ENCODE peak calls at places on chromosomes 2 and 18, in seven cellular contexts. D, A, Q, P, N, V and H are unnamed samples.

GRCh38 chr2:64652231-64653173 is 1.2 kb downstream of the SERTAD2 start:
- DNase-seq in A (no peak), V (no peak), P (peak), D (no peak), N (no peak), Q (no peak), H (peak)

GRCh38 chr2:80549901-80550300 is 245.3 kb upstream of the LRRTM1 start:
- DNase-seq in A (no peak), V (no peak), D (no peak), P (no peak), Q (no peak), N (no peak), H (no peak)

GRCh38 chr2:72924353-72925240 is 7.3 kb downstream of the EMX1 start:
- DNase-seq in A (no peak), D (no peak), Q (no peak), N (no peak), P (no peak), V (no peak), H (no peak)

GRCh38 chr18:79569720-79570119 is 109.9 kb upstream of the CTDP1 start:
- DNase-seq in N (no peak), D (no peak), Q (no peak), P (no peak), V (no peak), A (no peak), H (no peak)

GRCh38 chr18:8870528-8870927 is 165.2 kb downstream of the MTCL1 start:
- DNase-seq in Q (peak), D (no peak), N (no peak), A (no peak), V (no peak), P (peak), H (no peak)

GRCh38 chr2:66441651-66442365 is 6.9 kb downstream of the MEIS1 start:
- DNase-seq in P (no peak), V (no peak), A (no peak), Q (no peak), D (no peak), N (no peak), H (no peak)

GRCh38 chr2:109450574-109451265 is 163.0 kb downstream of the SEPTIN10 start:
- DNase-seq in N (no peak), Q (peak), P (peak), V (no peak), D (no peak), A (no peak), H (no peak)

GRCh38 chr2:219198974-219199373 is 7.6 kb upstream of the ZFAND2B start:
- DNase-seq in N (no peak), A (no peak), P (no peak), D (no peak), V (no peak), Q (no peak), H (no peak)

GRCh38 chr2:15714002-15714401 is 122.3 kb downstream of the DDX1 start:
- DNase-seq in N (no peak), Q (no peak), D (no peak), A (no peak), P (no peak), V (no peak), H (no peak)

GRCh38 chr2:176758426-176758825 is 454.2 kb upstream of the HNRNPA3 start:
- DNase-seq in N (no peak), P (no peak), A (no peak), V (no peak), D (no peak), Q (no peak), H (no peak)

GRCh38 chr2:177169810-177170514 is 42.6 kb upstream of the HNRNPA3 start:
- DNase-seq in P (peak), V (no peak), Q (peak), N (peak), A (no peak), D (peak), H (no peak)

GRCh38 chr2:228642861-228643260 is 461.4 kb upstream of the SPHKAP start:
- DNase-seq in V (no peak), N (no peak), P (no peak), A (no peak), Q (no peak), D (no peak), H (no peak)

GRCh38 chr2:55431982-55432627 is 12.4 kb upstream of the CCDC88A start:
- DNase-seq in A (no peak), Q (peak), V (peak), N (no peak), D (no peak), P (no peak), H (peak)

GRCh38 chr2:20536619-20537422 is 89.9 kb downstream of the RHOB start:
- DNase-seq in N (no peak), P (no peak), A (no peak), Q (peak), V (no peak), D (no peak), H (no peak)

GRCh38 chr2:115171751-115172150 is 729.3 kb downstream of the DPP10 start:
- DNase-seq in Q (no peak), N (no peak), P (no peak), D (no peak), V (no peak), A (no peak), H (no peak)

GRCh38 chr2:85584354-85584856 is at the start of gene VAMP5:
- DNase-seq in P (no peak), D (no peak), A (no peak), V (no peak), Q (no peak), N (no peak), H (no peak)

GRCh38 chr2:121530563-121531334 is at the start of gene RNU4ATAC:
- DNase-seq in P (peak), A (peak), V (peak), D (peak), N (peak), Q (peak), H (peak)

GRCh38 chr2:41020318-41020717 is 568.4 kb upstream of the SLC8A1 start:
- DNase-seq in D (no peak), V (no peak), P (no peak), Q (no peak), N (no peak), A (no peak), H (no peak)

GRCh38 chr2:53253244-53253643 is 514.4 kb upstream of the CHAC2 start:
- DNase-seq in D (no peak), Q (no peak), V (no peak), A (no peak), P (no peak), N (no peak), H (no peak)

GRCh38 chr2:155643056-155643775 is 689.3 kb downstream of the NR4A2 start:
- DNase-seq in A (no peak), Q (no peak), D (no peak), P (no peak), V (no peak), N (no peak), H (no peak)

GRCh38 chr18:76436342-76436741 is 58.7 kb downstream of the ZNF516 start:
- DNase-seq in A (no peak), N (no peak), D (no peak), V (no peak), Q (no peak), P (no peak), H (no peak)

GRCh38 chr2:8710951-8711350 is 29.1 kb downstream of the ID2 start:
- DNase-seq in D (no peak), V (no peak), A (no peak), Q (no peak), N (no peak), P (no peak), H (no peak)

GRCh38 chr18:43061318-43061717 is 54.2 kb downstream of the RIT2 start:
- DNase-seq in P (no peak), N (no peak), V (no peak), Q (no peak), D (no peak), A (no peak), H (no peak)

GRCh38 chr2:20990446-20990988 is 53.4 kb downstream of the APOB start:
- DNase-seq in D (no peak), P (no peak), A (no peak), V (no peak), Q (no peak), N (peak), H (no peak)

GRCh38 chr2:99543247-99543646 is 53.4 kb upstream of the REV1 start:
- DNase-seq in D (no peak), Q (no peak), V (no peak), A (no peak), N (no peak), P (no peak), H (no peak)

GRCh38 chr2:121689356-121689755 is 40.1 kb upstream of the CLASP1 start:
- DNase-seq in V (no peak), D (no peak), Q (no peak), P (peak), A (no peak), N (no peak), H (peak)

GRCh38 chr2:20638014-20638413 is 12.9 kb downstream of the HS1BP3 start:
- DNase-seq in V (no peak), N (no peak), D (no peak), Q (no peak), A (no peak), P (no peak), H (no peak)

GRCh38 chr18:6145645-6146308 is 250.5 kb upstream of the TMEM200C start:
- DNase-seq in V (no peak), Q (no peak), N (no peak), P (no peak), D (no peak), A (no peak), H (no peak)

GRCh38 chr2:86243272-86243671 is 44.0 kb downstream of the MRPL35 start:
- DNase-seq in N (no peak), V (no peak), Q (no peak), P (no peak), D (no peak), A (no peak), H (no peak)

GRCh38 chr2:150466770-150467640 is 20.5 kb downstream of the RND3 start:
- DNase-seq in V (no peak), Q (no peak), N (no peak), D (no peak), A (no peak), P (no peak), H (peak)

GRCh38 chr2:222477962-222478608 is 53.7 kb downstream of the SGPP2 start:
- DNase-seq in Q (no peak), N (no peak), P (no peak), A (no peak), V (no peak), D (no peak), H (no peak)

GRCh38 chr18:13378150-13378549 is 159.6 kb downstream of the LDLRAD4 start:
- DNase-seq in A (no peak), V (no peak), D (no peak), N (no peak), P (no peak), Q (no peak), H (no peak)

GRCh38 chr2:152835674-152836073 is 117.3 kb downstream of the ARL6IP6 start:
- DNase-seq in N (no peak), Q (no peak), V (no peak), D (no peak), P (no peak), A (no peak), H (no peak)

GRCh38 chr18:65737346-65737745 is 13.5 kb upstream of the CDH7 start:
- DNase-seq in P (peak), A (no peak), N (no peak), D (no peak), Q (peak), V (no peak), H (no peak)

GRCh38 chr18:51028201-51028805 is 1.7 kb upstream of the SMAD4 start:
- DNase-seq in D (peak), A (no peak), N (no peak), Q (peak), V (no peak), P (peak), H (peak)